ENCODE peak calls at places on chromosomes 4 and X, in six cellular contexts. U is Right ventricle myocardium superior; K is CD8-positive, alpha-beta T cell; C is ureter; T is putamen; P is LoVo. N is an unnamed sample.

GRCh38 chrX:55342533-55343501 is 78.1 kb upstream of the PAGE3 start:
- DNase-seq in U (no peak), K (peak; percentile 1), C (no peak), T (peak; percentile 0), P (no peak), N (peak; percentile 28)

GRCh38 chr4:94488667-94489066 is 36.9 kb downstream of the PDLIM5 start:
- DNase-seq in U (no peak), K (no peak), C (no peak), T (no peak), P (peak; percentile 50), N (no peak)

GRCh38 chrX:110026099-110026844 is 23.4 kb downstream of the TMEM164 start:
- DNase-seq in U (no peak), K (no peak), C (no peak), T (no peak), P (peak; percentile 71), N (peak; percentile 34)

GRCh38 chr4:112633477-112634235 is 3.1 kb downstream of the ZGRF1 start:
- DNase-seq in U (no peak), K (no peak), C (no peak), T (peak; percentile 43), P (peak; percentile 39), N (no peak)

GRCh38 chr4:128757712-128758111 is 51.8 kb upstream of the JADE1 start:
- DNase-seq in U (peak; percentile 71), K (no peak), C (peak; percentile 55), T (peak; percentile 11), P (no peak), N (no peak)

GRCh38 chr4:76484654-76485053 is 49.6 kb downstream of the SHROOM3 start:
- DNase-seq in U (no peak), K (no peak), C (no peak), T (no peak), P (no peak), N (no peak)

GRCh38 chr4:79609853-79610252 is 201.8 kb upstream of the GK2 start:
- DNase-seq in U (no peak), K (no peak), C (no peak), T (no peak), P (no peak), N (no peak)

GRCh38 chrX:68175569-68175968 is 257.7 kb downstream of the OPHN1 start:
- DNase-seq in U (no peak), K (no peak), C (no peak), T (no peak), P (no peak), N (no peak)